ENCODE peak calls at places on chromosomes 12 and 14, in eight cellular contexts. One of them, this sample, is unnamed.

GRCh38 chr14:65423986-65424385 is 11.5 kb downstream of the FUT8 start:
- DNase-seq in tibial nerve: no peak
- DNase-seq in heart left ventricle: no peak
- DNase-seq in erythroblast: no peak
- DNase-seq in ovary: no peak
- DNase-seq in transverse colon: no peak
- DNase-seq in IMR-90: no peak
- DNase-seq in stomach: no peak
- DNase-seq in this sample: no peak

GRCh38 chr12:103833891-103834290 is 7.1 kb downstream of the NT5DC3 start:
- DNase-seq in erythroblast: no peak
- DNase-seq in transverse colon: no peak
- DNase-seq in heart left ventricle: no peak
- DNase-seq in IMR-90: no peak
- DNase-seq in tibial nerve: no peak
- DNase-seq in stomach: no peak
- DNase-seq in ovary: no peak
- DNase-seq in this sample: no peak

GRCh38 chr14:99282261-99283050 is 10.5 kb upstream of the BCL11B start:
- DNase-seq in stomach: no peak
- DNase-seq in transverse colon: no peak
- DNase-seq in ovary: no peak
- DNase-seq in IMR-90: no peak
- DNase-seq in erythroblast: no peak
- DNase-seq in tibial nerve: no peak
- DNase-seq in heart left ventricle: no peak
- DNase-seq in this sample: no peak

GRCh38 chr12:72323881-72324280 is 51.7 kb downstream of the TRHDE start:
- DNase-seq in stomach: no peak
- DNase-seq in heart left ventricle: no peak
- DNase-seq in transverse colon: no peak
- DNase-seq in IMR-90: peak
- DNase-seq in erythroblast: no peak
- DNase-seq in tibial nerve: no peak
- DNase-seq in ovary: no peak
- DNase-seq in this sample: no peak

GRCh38 chr12:48973531-48973930 is 2.0 kb upstream of the WNT10B start:
- DNase-seq in tibial nerve: peak
- DNase-seq in ovary: no peak
- DNase-seq in erythroblast: no peak
- DNase-seq in IMR-90: no peak
- DNase-seq in transverse colon: no peak
- DNase-seq in heart left ventricle: peak
- DNase-seq in stomach: no peak
- DNase-seq in this sample: peak

GRCh38 chr12:34398706-34399630 is 376.7 kb downstream of the ALG10 start:
- DNase-seq in tibial nerve: no peak
- DNase-seq in IMR-90: no peak
- DNase-seq in stomach: peak
- DNase-seq in erythroblast: no peak
- DNase-seq in ovary: peak
- DNase-seq in transverse colon: peak
- DNase-seq in heart left ventricle: peak
- DNase-seq in this sample: no peak

GRCh38 chr14:105315211-105315721 is 718 bp downstream of the PACS2 start:
- DNase-seq in transverse colon: peak
- DNase-seq in IMR-90: no peak
- DNase-seq in ovary: peak
- DNase-seq in heart left ventricle: no peak
- DNase-seq in erythroblast: peak
- DNase-seq in stomach: peak
- DNase-seq in tibial nerve: no peak
- DNase-seq in this sample: no peak

GRCh38 chr14:78904094-78904493 is 733.9 kb downstream of the NRXN3 start:
- DNase-seq in ovary: no peak
- DNase-seq in tibial nerve: no peak
- DNase-seq in erythroblast: no peak
- DNase-seq in IMR-90: no peak
- DNase-seq in heart left ventricle: no peak
- DNase-seq in transverse colon: no peak
- DNase-seq in stomach: no peak
- DNase-seq in this sample: no peak

GRCh38 chr12:53097564-53098353 is at the start of gene IGFBP6:
- DNase-seq in ovary: peak
- DNase-seq in transverse colon: peak
- DNase-seq in erythroblast: no peak
- DNase-seq in IMR-90: peak
- DNase-seq in stomach: peak
- DNase-seq in heart left ventricle: peak
- DNase-seq in tibial nerve: peak
- DNase-seq in this sample: peak

GRCh38 chr12:62730649-62731377 is 204.1 kb downstream of the PPM1H start:
- DNase-seq in IMR-90: peak
- DNase-seq in ovary: no peak
- DNase-seq in erythroblast: no peak
- DNase-seq in stomach: no peak
- DNase-seq in transverse colon: no peak
- DNase-seq in tibial nerve: no peak
- DNase-seq in heart left ventricle: no peak
- DNase-seq in this sample: no peak

GRCh38 chr12:63668028-63668799 is at the start of gene DPY19L2:
- DNase-seq in transverse colon: peak
- DNase-seq in IMR-90: peak
- DNase-seq in stomach: peak
- DNase-seq in erythroblast: peak
- DNase-seq in tibial nerve: peak
- DNase-seq in heart left ventricle: peak
- DNase-seq in ovary: peak
- DNase-seq in this sample: peak

GRCh38 chr14:64844272-64844671 is 35.4 kb downstream of the SPTB start:
- DNase-seq in heart left ventricle: no peak
- DNase-seq in erythroblast: peak
- DNase-seq in ovary: no peak
- DNase-seq in IMR-90: no peak
- DNase-seq in transverse colon: no peak
- DNase-seq in tibial nerve: no peak
- DNase-seq in stomach: no peak
- DNase-seq in this sample: no peak

GRCh38 chr14:77707724-77708408 is at the start of the genes ALKBH1 and SLIRP:
- DNase-seq in stomach: peak
- DNase-seq in erythroblast: peak
- DNase-seq in tibial nerve: peak
- DNase-seq in ovary: peak
- DNase-seq in IMR-90: peak
- DNase-seq in transverse colon: peak
- DNase-seq in heart left ventricle: peak
- DNase-seq in this sample: peak
- TF ChIP-seq POLR2A in stomach: no peak
- TF ChIP-seq POLR2A in erythroblast: peak
- TF ChIP-seq POLR2A in tibial nerve: peak
- TF ChIP-seq POLR2A in ovary: peak
- TF ChIP-seq POLR2A in IMR-90: peak
- TF ChIP-seq POLR2A in transverse colon: peak
- TF ChIP-seq POLR2A in heart left ventricle: no peak
- TF ChIP-seq POLR2A in this sample: peak

GRCh38 chr12:6632026-6632978 is 3.5 kb downstream of the LPAR5 start:
- DNase-seq in transverse colon: peak
- DNase-seq in heart left ventricle: no peak
- DNase-seq in erythroblast: no peak
- DNase-seq in ovary: no peak
- DNase-seq in stomach: no peak
- DNase-seq in IMR-90: no peak
- DNase-seq in tibial nerve: no peak
- DNase-seq in this sample: no peak
- TF ChIP-seq POLR2A in transverse colon: peak
- TF ChIP-seq POLR2A in heart left ventricle: no peak
- TF ChIP-seq POLR2A in erythroblast: no peak
- TF ChIP-seq POLR2A in ovary: no peak
- TF ChIP-seq POLR2A in stomach: no peak
- TF ChIP-seq POLR2A in IMR-90: no peak
- TF ChIP-seq POLR2A in tibial nerve: no peak
- TF ChIP-seq POLR2A in this sample: no peak

DNA sequence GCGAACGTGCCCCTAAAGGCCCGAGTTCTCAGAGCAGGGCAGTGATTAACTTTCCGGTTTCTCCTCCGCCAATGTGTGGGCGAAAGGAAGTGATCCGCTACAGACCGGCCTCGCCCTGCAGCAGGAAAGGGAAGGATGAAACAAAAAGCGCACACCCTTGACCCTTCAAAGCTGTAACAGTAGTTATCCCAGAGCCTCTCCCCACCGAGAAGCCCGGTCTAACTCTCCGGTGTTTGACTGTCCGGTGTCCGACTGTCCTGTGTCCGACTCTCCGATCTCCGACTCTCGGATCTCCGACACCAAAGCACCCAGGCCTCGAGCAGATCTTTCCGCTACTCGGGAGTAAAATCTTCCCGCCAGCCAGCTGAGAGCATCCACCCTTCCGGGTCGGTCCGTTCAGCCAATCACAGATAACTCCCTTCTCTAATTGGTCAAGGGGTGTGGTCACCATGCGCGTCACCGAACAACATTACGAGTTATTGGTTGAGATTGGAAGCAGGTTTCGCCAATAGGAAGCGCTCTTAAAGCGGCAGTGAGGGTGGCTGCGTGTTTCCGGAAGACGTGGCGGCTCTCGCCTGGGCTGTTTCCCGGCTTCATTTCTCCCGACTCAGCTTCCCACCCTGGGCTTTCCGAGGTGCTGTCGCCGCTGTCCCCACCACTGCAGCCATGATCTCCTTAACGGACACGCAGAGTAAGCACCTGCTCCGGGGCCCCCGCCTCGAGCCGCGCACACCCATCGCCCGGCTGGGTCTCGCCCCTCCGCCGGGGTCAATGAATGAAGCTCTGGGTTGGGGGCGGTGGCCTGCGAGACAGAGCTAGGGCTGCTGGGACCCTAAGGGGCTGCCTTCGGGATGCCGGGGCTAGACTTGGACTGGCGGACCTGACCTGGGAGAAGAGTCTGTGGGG is at the start of the genes GOLT1B and RECQL:
- DNase-seq in ovary: peak
- DNase-seq in transverse colon: peak
- DNase-seq in heart left ventricle: peak
- DNase-seq in stomach: peak
- DNase-seq in IMR-90: peak
- DNase-seq in tibial nerve: peak
- DNase-seq in erythroblast: peak
- DNase-seq in this sample: peak
- TF ChIP-seq POLR2A in ovary: peak
- TF ChIP-seq POLR2A in transverse colon: peak
- TF ChIP-seq POLR2A in heart left ventricle: no peak
- TF ChIP-seq POLR2A in stomach: no peak
- TF ChIP-seq POLR2A in IMR-90: peak
- TF ChIP-seq POLR2A in tibial nerve: peak
- TF ChIP-seq POLR2A in erythroblast: peak
- TF ChIP-seq POLR2A in this sample: peak

DNA sequence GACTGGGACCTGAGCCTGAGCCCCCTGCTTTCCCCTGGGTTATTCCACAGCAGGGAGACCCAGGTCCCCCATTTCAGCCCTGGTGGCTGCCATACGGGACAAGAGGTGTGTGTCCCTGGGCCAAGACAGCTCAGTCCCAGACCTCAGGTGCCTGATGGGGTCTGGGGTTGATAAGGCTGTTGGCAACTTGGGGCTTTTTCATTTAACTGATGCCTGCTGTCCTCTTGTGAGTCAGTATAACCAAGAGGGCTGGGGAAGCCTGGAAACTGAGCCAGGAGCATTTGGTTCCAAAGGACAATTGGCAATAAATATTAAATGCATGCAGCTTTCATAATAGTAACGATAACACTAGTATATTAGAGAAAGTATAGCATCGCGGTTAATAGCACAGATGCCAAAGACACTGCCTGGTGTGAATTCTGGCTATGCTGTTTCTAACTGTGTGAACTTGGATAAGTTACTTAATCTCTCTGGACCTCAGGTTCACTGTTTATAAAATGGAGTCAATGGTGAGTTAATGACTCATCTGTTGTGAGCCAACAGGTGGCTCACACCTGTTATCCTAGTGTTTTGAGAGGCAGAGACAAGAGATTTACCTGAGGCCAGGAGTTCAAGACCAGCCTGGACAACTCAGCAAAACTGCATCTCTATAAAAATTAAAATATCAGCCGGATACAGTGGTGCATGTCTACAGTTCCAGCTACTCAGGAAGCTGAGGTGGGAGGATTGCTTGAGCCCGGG is 919 bp downstream of the SDSL start:
- DNase-seq in IMR-90: peak
- DNase-seq in transverse colon: no peak
- DNase-seq in ovary: no peak
- DNase-seq in stomach: no peak
- DNase-seq in erythroblast: peak
- DNase-seq in heart left ventricle: no peak
- DNase-seq in tibial nerve: no peak
- DNase-seq in this sample: no peak
- TF ChIP-seq POLR2A in IMR-90: no peak
- TF ChIP-seq POLR2A in transverse colon: no peak
- TF ChIP-seq POLR2A in ovary: no peak
- TF ChIP-seq POLR2A in stomach: no peak
- TF ChIP-seq POLR2A in erythroblast: no peak
- TF ChIP-seq POLR2A in heart left ventricle: no peak
- TF ChIP-seq POLR2A in tibial nerve: no peak
- TF ChIP-seq POLR2A in this sample: no peak

DNA sequence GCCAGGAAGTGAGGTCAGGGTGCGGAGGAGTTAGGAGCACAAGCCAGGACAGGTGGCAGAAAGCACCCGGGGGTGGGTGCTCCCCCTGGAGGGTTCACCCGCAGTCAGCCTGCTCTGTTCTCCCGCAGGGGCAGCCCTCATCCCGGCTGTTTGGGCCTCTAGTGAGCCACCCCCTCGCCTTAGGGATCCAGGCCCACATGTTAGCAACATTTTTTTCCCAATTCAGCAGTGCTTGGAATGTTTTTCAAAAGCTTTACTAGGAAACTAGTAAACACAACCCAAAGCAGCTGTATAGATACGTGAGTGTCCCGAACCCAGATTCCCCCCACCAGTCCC is 28.5 kb upstream of the NXPH4 start:
- DNase-seq in tibial nerve: no peak
- DNase-seq in IMR-90: no peak
- DNase-seq in stomach: no peak
- DNase-seq in erythroblast: no peak
- DNase-seq in transverse colon: no peak
- DNase-seq in heart left ventricle: no peak
- DNase-seq in ovary: no peak
- DNase-seq in this sample: no peak
- TF ChIP-seq POLR2A in tibial nerve: no peak
- TF ChIP-seq POLR2A in IMR-90: no peak
- TF ChIP-seq POLR2A in stomach: no peak
- TF ChIP-seq POLR2A in erythroblast: no peak
- TF ChIP-seq POLR2A in transverse colon: no peak
- TF ChIP-seq POLR2A in heart left ventricle: no peak
- TF ChIP-seq POLR2A in ovary: no peak
- TF ChIP-seq POLR2A in this sample: no peak